ENCODE peak calls at places on chromosomes 2 and 18, in nine cellular contexts. C is heart left ventricle; L is left ventricle myocardium inferior; R is left lung; G is SK-N-SH; E is naive thymus-derived CD4-positive, alpha-beta T cell; U is neuronal stem cell; A is Panc1; F is IMR-90. Z is an unnamed sample.

GRCh38 chr18:79542876-79543750 is 136.5 kb upstream of the CTDP1 start:
- DNase-seq in E (no peak), U (no peak), C (peak; percentile 58), L (peak; percentile 57), F (no peak), G (no peak), A (no peak), R (peak; percentile 17), Z (no peak)

GRCh38 chr2:189221811-189222210 is 42.2 kb upstream of the COL5A2 start:
- DNase-seq in G (no peak), A (no peak), E (no peak), U (no peak), C (no peak), R (no peak), L (no peak), F (peak; percentile 57), Z (no peak)

GRCh38 chr2:11703700-11704099 is 33.7 kb upstream of the NTSR2 start:
- DNase-seq in F (peak; percentile 71), E (no peak), L (no peak), C (no peak), A (no peak), G (no peak), U (no peak), R (no peak), Z (no peak)

GRCh38 chr2:10712186-10712809 is 9.1 kb upstream of the ATP6V1C2 start:
- DNase-seq in C (no peak), U (no peak), G (no peak), F (no peak), E (no peak), L (no peak), R (no peak), A (no peak), Z (no peak)

GRCh38 chr2:121888189-121888557 is 132.7 kb downstream of the TSN start:
- DNase-seq in L (no peak), R (no peak), G (no peak), F (no peak), U (no peak), E (no peak), A (no peak), C (no peak), Z (peak; percentile 53)

GRCh38 chr18:9806905-9807304 is 78.9 kb upstream of the TXNDC2 start:
- DNase-seq in F (no peak), G (no peak), C (no peak), E (no peak), A (no peak), L (no peak), U (no peak), R (no peak), Z (no peak)

GRCh38 chr2:159124441-159124911 is 156.0 kb downstream of the TANC1 start:
- DNase-seq in G (no peak), U (no peak), C (no peak), E (no peak), A (peak; percentile 18), L (no peak), F (peak; percentile 92), R (peak; percentile 63), Z (no peak)

GRCh38 chr2:183078163-183078466 is 432 bp upstream of the DUSP19 start:
- DNase-seq in G (peak; percentile 76), L (no peak), F (no peak), E (no peak), C (peak; percentile 23), U (no peak), R (no peak), A (no peak), Z (peak; percentile 66)

GRCh38 chr2:168181825-168182224 is 65.6 kb downstream of the STK39 start:
- DNase-seq in A (no peak), C (no peak), U (no peak), G (no peak), F (no peak), E (no peak), R (no peak), L (no peak), Z (no peak)

GRCh38 chr2:157375384-157375783 is 49.8 kb upstream of the ERMN start:
- DNase-seq in G (no peak), E (no peak), A (no peak), L (no peak), U (no peak), F (no peak), R (no peak), C (no peak), Z (no peak)

GRCh38 chr2:54899576-54900200 is 150.6 kb downstream of the RTN4 start:
- DNase-seq in G (peak; percentile 27), C (no peak), U (peak; percentile 3), F (peak; percentile 70), A (no peak), L (no peak), R (no peak), E (no peak), Z (no peak)

GRCh38 chr2:134491796-134492441 is 226.9 kb downstream of the TMEM163 start:
- DNase-seq in U (no peak), A (no peak), L (no peak), C (no peak), F (no peak), R (no peak), G (peak; percentile 65), E (no peak), Z (peak; percentile 53)

GRCh38 chr2:168490015-168490874 is 34.2 kb downstream of the CERS6 start:
- DNase-seq in E (no peak), L (no peak), U (no peak), G (no peak), A (no peak), R (no peak), F (peak; percentile 34), C (no peak), Z (no peak)

GRCh38 chr2:80642465-80642864 is 337.9 kb upstream of the LRRTM1 start:
- DNase-seq in E (no peak), F (no peak), A (no peak), C (no peak), U (no peak), G (no peak), L (no peak), R (no peak), Z (no peak)

GRCh38 chr18:57809190-57809589 is 6.1 kb upstream of the ATP8B1 start:
- DNase-seq in G (no peak), R (no peak), F (no peak), L (no peak), A (no peak), E (no peak), C (no peak), U (no peak), Z (no peak)

GRCh38 chr18:57805117-57805516 is 2.0 kb upstream of the ATP8B1 start:
- DNase-seq in R (no peak), F (no peak), L (no peak), A (no peak), U (no peak), G (no peak), E (no peak), C (no peak), Z (no peak)

GRCh38 chr18:57806201-57806890 is 3.2 kb upstream of the ATP8B1 start:
- DNase-seq in C (no peak), E (no peak), L (no peak), F (no peak), G (no peak), U (no peak), R (no peak), A (no peak), Z (peak; percentile 82)

GRCh38 chr18:57807336-57808117 is 4.4 kb upstream of the ATP8B1 start:
- DNase-seq in R (no peak), C (no peak), E (no peak), G (no peak), F (peak; percentile 82), L (no peak), A (no peak), U (no peak), Z (no peak)

GRCh38 chr18:57806891-57807280 is 3.8 kb upstream of the ATP8B1 start:
- DNase-seq in U (no peak), R (no peak), A (no peak), G (no peak), F (peak; percentile 89), L (no peak), E (no peak), C (no peak), Z (no peak)
- H3K36me3 ChIP-seq in U (no peaks in the 10 kb centered on the region), R (no peaks in the 10 kb centered on the region), A (no peaks in the 10 kb centered on the region), G (no peaks in the 10 kb centered on the region), F (no peaks in the 10 kb centered on the region), L (no peaks in the 10 kb centered on the region), E (no peaks in the 10 kb centered on the region), C (no peaks in the 10 kb centered on the region), Z (no peaks in the 10 kb centered on the region)

GRCh38 chr2:32403782-32404181 is 47.0 kb downstream of the BIRC6 start:
- DNase-seq in R (no peak), G (no peak), C (no peak), L (no peak), E (no peak), A (no peak), F (no peak), U (no peak), Z (no peak)

GRCh38 chr2:32404691-32405090 is 47.9 kb downstream of the BIRC6 start:
- DNase-seq in R (no peak), L (no peak), F (no peak), E (no peak), A (no peak), C (no peak), U (no peak), G (no peak), Z (no peak)

GRCh38 chr2:32399221-32399620 is 42.4 kb downstream of the BIRC6 start:
- DNase-seq in U (no peak), F (no peak), L (no peak), G (no peak), E (no peak), R (no peak), A (no peak), C (no peak), Z (no peak)

GRCh38 chr2:32402087-32402486 is 45.3 kb downstream of the BIRC6 start:
- DNase-seq in A (no peak), C (no peak), L (no peak), G (no peak), F (no peak), U (no peak), R (no peak), E (no peak), Z (no peak)
- H3K36me3 ChIP-seq in A (peaks cover 16% of the 10 kb centered on the region), C (no peaks in the 10 kb centered on the region), L (peaks cover 73% of the 10 kb centered on the region), G (peaks cover 69% of the 10 kb centered on the region), F (peaks cover 34% of the 10 kb centered on the region), U (peaks cover 92% of the 10 kb centered on the region), R (no peaks in the 10 kb centered on the region), E (peaks cover 12% of the 10 kb centered on the region), Z (peaks cover 69% of the 10 kb centered on the region)

DNA sequence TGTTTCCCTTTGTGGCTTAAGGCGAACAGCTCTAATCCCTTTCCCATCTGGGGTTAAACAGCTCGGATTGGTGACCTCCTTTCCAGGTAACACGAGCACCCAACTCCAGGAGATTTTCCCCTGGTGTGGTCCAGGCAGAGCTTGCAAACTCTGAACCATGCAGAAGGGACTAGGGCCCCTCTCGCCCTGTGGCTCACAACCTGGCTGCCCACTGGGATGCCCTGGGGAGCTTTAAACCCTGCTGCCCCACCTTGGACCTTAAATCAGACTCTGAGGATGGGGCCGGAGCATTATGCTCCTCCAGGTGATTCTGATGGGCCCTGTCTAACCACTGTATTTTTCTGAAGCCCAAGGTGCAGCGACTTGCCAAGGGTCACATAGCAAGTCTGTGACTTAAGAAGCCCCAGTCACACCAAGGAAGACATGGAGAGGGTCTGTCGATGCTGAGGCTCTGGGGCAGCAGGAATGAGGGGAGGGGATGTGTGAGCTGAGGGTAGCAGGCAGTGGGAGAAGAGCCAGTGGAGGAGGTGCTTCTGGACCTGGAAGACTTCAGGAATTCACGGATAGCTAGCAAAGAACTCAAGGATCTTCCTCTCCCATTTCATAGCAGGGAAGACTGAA is 5.9 kb downstream of the ARID5A start:
- DNase-seq in C (no peak), G (no peak), R (no peak), F (no peak), A (no peak), U (no peak), E (no peak), L (no peak), Z (peak; percentile 73)
- H3K36me3 ChIP-seq in C (no peaks in the 10 kb centered on the region), G (peaks cover 2% of the 10 kb centered on the region), R (no peaks in the 10 kb centered on the region), F (peaks cover 4% of the 10 kb centered on the region), A (no peaks in the 10 kb centered on the region), U (peaks cover 3% of the 10 kb centered on the region), E (peaks cover 6% of the 10 kb centered on the region), L (peaks cover 22% of the 10 kb centered on the region), Z (no peaks in the 10 kb centered on the region)

GRCh38 chr2:68187329-68187728 is 29.6 kb downstream of the PNO1 start:
- DNase-seq in U (no peak), E (no peak), R (no peak), L (no peak), A (no peak), G (no peak), F (no peak), C (no peak), Z (no peak)
- H3K36me3 ChIP-seq in U (peaks cover 46% of the 10 kb centered on the region), E (no peaks in the 10 kb centered on the region), R (no peaks in the 10 kb centered on the region), L (peaks cover 31% of the 10 kb centered on the region), A (peaks cover 9% of the 10 kb centered on the region), G (peaks cover 46% of the 10 kb centered on the region), F (peaks cover 10% of the 10 kb centered on the region), C (no peaks in the 10 kb centered on the region), Z (peaks cover 31% of the 10 kb centered on the region)